ENCODE peak calls at places on chromosomes 16 and 17, in nine cellular contexts. One of them, this sample, is unnamed.

GRCh38 chr16:49924078-49924477 is 68.2 kb upstream of the ZNF423 start:
- DNase-seq in activated CD4-positive, alpha-beta T cell treated with anti-CD3 and anti-CD28 coated beads for 48 hours: no peak
- DNase-seq in adrenal gland: no peak
- DNase-seq in T-helper 1 cell: no peak
- DNase-seq in HTR-8/SVneo: no peak
- DNase-seq in Caki2: no peak
- DNase-seq in HuH-7: no peak
- DNase-seq in C1 segment of cervical spinal cord: no peak
- DNase-seq in NCI-H1105 treated with DMSO at 0.1 percent for 48 hours: no peak
- DNase-seq in this sample: no peak

GRCh38 chr17:80996422-80997305 is 5.0 kb downstream of the CHMP6 start:
- DNase-seq in NCI-H1105 treated with DMSO at 0.1 percent for 48 hours: no peak
- DNase-seq in adrenal gland: no peak
- DNase-seq in activated CD4-positive, alpha-beta T cell treated with anti-CD3 and anti-CD28 coated beads for 48 hours: no peak
- DNase-seq in HuH-7: no peak
- DNase-seq in T-helper 1 cell: no peak
- DNase-seq in C1 segment of cervical spinal cord: no peak
- DNase-seq in HTR-8/SVneo: no peak
- DNase-seq in Caki2: no peak
- DNase-seq in this sample: no peak

GRCh38 chr17:59366040-59366757 is 34.7 kb downstream of the YPEL2 start:
- DNase-seq in HuH-7: peak
- DNase-seq in T-helper 1 cell: no peak
- DNase-seq in C1 segment of cervical spinal cord: peak
- DNase-seq in adrenal gland: no peak
- DNase-seq in Caki2: no peak
- DNase-seq in HTR-8/SVneo: no peak
- DNase-seq in activated CD4-positive, alpha-beta T cell treated with anti-CD3 and anti-CD28 coated beads for 48 hours: no peak
- DNase-seq in NCI-H1105 treated with DMSO at 0.1 percent for 48 hours: peak
- DNase-seq in this sample: peak

GRCh38 chr16:28981517-28981916 is 3.3 kb upstream of the LAT start:
- DNase-seq in activated CD4-positive, alpha-beta T cell treated with anti-CD3 and anti-CD28 coated beads for 48 hours: peak
- DNase-seq in adrenal gland: no peak
- DNase-seq in HTR-8/SVneo: no peak
- DNase-seq in HuH-7: no peak
- DNase-seq in NCI-H1105 treated with DMSO at 0.1 percent for 48 hours: no peak
- DNase-seq in T-helper 1 cell: no peak
- DNase-seq in C1 segment of cervical spinal cord: no peak
- DNase-seq in Caki2: no peak
- DNase-seq in this sample: no peak

GRCh38 chr17:29133146-29133713 is 47.0 kb downstream of the MYO18A start:
- DNase-seq in HuH-7: no peak
- DNase-seq in activated CD4-positive, alpha-beta T cell treated with anti-CD3 and anti-CD28 coated beads for 48 hours: no peak
- DNase-seq in NCI-H1105 treated with DMSO at 0.1 percent for 48 hours: no peak
- DNase-seq in T-helper 1 cell: no peak
- DNase-seq in HTR-8/SVneo: peak
- DNase-seq in Caki2: peak
- DNase-seq in adrenal gland: peak
- DNase-seq in C1 segment of cervical spinal cord: no peak
- DNase-seq in this sample: no peak

GRCh38 chr16:65875362-65876199 is 490.9 kb upstream of the CDH5 start:
- DNase-seq in Caki2: no peak
- DNase-seq in adrenal gland: no peak
- DNase-seq in HTR-8/SVneo: no peak
- DNase-seq in NCI-H1105 treated with DMSO at 0.1 percent for 48 hours: no peak
- DNase-seq in C1 segment of cervical spinal cord: no peak
- DNase-seq in HuH-7: no peak
- DNase-seq in activated CD4-positive, alpha-beta T cell treated with anti-CD3 and anti-CD28 coated beads for 48 hours: no peak
- DNase-seq in T-helper 1 cell: no peak
- DNase-seq in this sample: no peak

GRCh38 chr17:70086468-70086867 is 11.4 kb downstream of the KCNJ16 start:
- DNase-seq in HTR-8/SVneo: no peak
- DNase-seq in NCI-H1105 treated with DMSO at 0.1 percent for 48 hours: no peak
- DNase-seq in Caki2: no peak
- DNase-seq in activated CD4-positive, alpha-beta T cell treated with anti-CD3 and anti-CD28 coated beads for 48 hours: no peak
- DNase-seq in HuH-7: no peak
- DNase-seq in adrenal gland: no peak
- DNase-seq in T-helper 1 cell: no peak
- DNase-seq in C1 segment of cervical spinal cord: no peak
- DNase-seq in this sample: no peak

GRCh38 chr16:56237451-56237930 is 46.2 kb downstream of the GNAO1 start:
- DNase-seq in activated CD4-positive, alpha-beta T cell treated with anti-CD3 and anti-CD28 coated beads for 48 hours: no peak
- DNase-seq in C1 segment of cervical spinal cord: no peak
- DNase-seq in Caki2: no peak
- DNase-seq in adrenal gland: no peak
- DNase-seq in NCI-H1105 treated with DMSO at 0.1 percent for 48 hours: no peak
- DNase-seq in HuH-7: no peak
- DNase-seq in T-helper 1 cell: no peak
- DNase-seq in HTR-8/SVneo: no peak
- DNase-seq in this sample: no peak

GRCh38 chr17:34579017-34579946 is at the start of gene TMEM132E:
- DNase-seq in C1 segment of cervical spinal cord: peak
- DNase-seq in adrenal gland: peak
- DNase-seq in Caki2: peak
- DNase-seq in HuH-7: no peak
- DNase-seq in HTR-8/SVneo: no peak
- DNase-seq in activated CD4-positive, alpha-beta T cell treated with anti-CD3 and anti-CD28 coated beads for 48 hours: peak
- DNase-seq in T-helper 1 cell: no peak
- DNase-seq in NCI-H1105 treated with DMSO at 0.1 percent for 48 hours: peak
- DNase-seq in this sample: no peak

GRCh38 chr16:18788828-18789514 is 1.2 kb downstream of the RPS15A start:
- DNase-seq in C1 segment of cervical spinal cord: peak
- DNase-seq in Caki2: no peak
- DNase-seq in HTR-8/SVneo: no peak
- DNase-seq in activated CD4-positive, alpha-beta T cell treated with anti-CD3 and anti-CD28 coated beads for 48 hours: no peak
- DNase-seq in NCI-H1105 treated with DMSO at 0.1 percent for 48 hours: no peak
- DNase-seq in adrenal gland: no peak
- DNase-seq in HuH-7: no peak
- DNase-seq in T-helper 1 cell: no peak
- DNase-seq in this sample: no peak

GRCh38 chr16:5851583-5851982 is 754.0 kb upstream of the EEF2KMT start:
- DNase-seq in HuH-7: no peak
- DNase-seq in adrenal gland: no peak
- DNase-seq in T-helper 1 cell: no peak
- DNase-seq in C1 segment of cervical spinal cord: no peak
- DNase-seq in activated CD4-positive, alpha-beta T cell treated with anti-CD3 and anti-CD28 coated beads for 48 hours: no peak
- DNase-seq in Caki2: peak
- DNase-seq in HTR-8/SVneo: no peak
- DNase-seq in NCI-H1105 treated with DMSO at 0.1 percent for 48 hours: no peak
- DNase-seq in this sample: no peak

GRCh38 chr17:57289613-57290012 is 33.3 kb downstream of the MSI2 start:
- DNase-seq in activated CD4-positive, alpha-beta T cell treated with anti-CD3 and anti-CD28 coated beads for 48 hours: no peak
- DNase-seq in Caki2: no peak
- DNase-seq in T-helper 1 cell: no peak
- DNase-seq in HTR-8/SVneo: no peak
- DNase-seq in NCI-H1105 treated with DMSO at 0.1 percent for 48 hours: no peak
- DNase-seq in adrenal gland: no peak
- DNase-seq in C1 segment of cervical spinal cord: peak
- DNase-seq in HuH-7: no peak
- DNase-seq in this sample: no peak

GRCh38 chr17:62807812-62808575 is at the start of gene MARCHF10:
- DNase-seq in activated CD4-positive, alpha-beta T cell treated with anti-CD3 and anti-CD28 coated beads for 48 hours: peak
- DNase-seq in T-helper 1 cell: peak
- DNase-seq in adrenal gland: peak
- DNase-seq in HuH-7: no peak
- DNase-seq in NCI-H1105 treated with DMSO at 0.1 percent for 48 hours: peak
- DNase-seq in Caki2: no peak
- DNase-seq in C1 segment of cervical spinal cord: no peak
- DNase-seq in HTR-8/SVneo: no peak
- DNase-seq in this sample: no peak

GRCh38 chr16:15601212-15601879 is 41.6 kb downstream of the MARF1 start:
- DNase-seq in HuH-7: no peak
- DNase-seq in C1 segment of cervical spinal cord: no peak
- DNase-seq in adrenal gland: no peak
- DNase-seq in NCI-H1105 treated with DMSO at 0.1 percent for 48 hours: no peak
- DNase-seq in Caki2: no peak
- DNase-seq in HTR-8/SVneo: no peak
- DNase-seq in activated CD4-positive, alpha-beta T cell treated with anti-CD3 and anti-CD28 coated beads for 48 hours: no peak
- DNase-seq in T-helper 1 cell: no peak
- DNase-seq in this sample: no peak

GRCh38 chr17:59423137-59423703 is 91.8 kb downstream of the YPEL2 start:
- DNase-seq in T-helper 1 cell: no peak
- DNase-seq in HTR-8/SVneo: peak
- DNase-seq in HuH-7: no peak
- DNase-seq in Caki2: peak
- DNase-seq in activated CD4-positive, alpha-beta T cell treated with anti-CD3 and anti-CD28 coated beads for 48 hours: no peak
- DNase-seq in NCI-H1105 treated with DMSO at 0.1 percent for 48 hours: no peak
- DNase-seq in adrenal gland: peak
- DNase-seq in C1 segment of cervical spinal cord: peak
- DNase-seq in this sample: no peak

GRCh38 chr17:27623578-27623977 is 7.4 kb upstream of the LGALS9 start:
- DNase-seq in HTR-8/SVneo: no peak
- DNase-seq in C1 segment of cervical spinal cord: no peak
- DNase-seq in adrenal gland: no peak
- DNase-seq in HuH-7: no peak
- DNase-seq in activated CD4-positive, alpha-beta T cell treated with anti-CD3 and anti-CD28 coated beads for 48 hours: no peak
- DNase-seq in NCI-H1105 treated with DMSO at 0.1 percent for 48 hours: no peak
- DNase-seq in Caki2: no peak
- DNase-seq in T-helper 1 cell: no peak
- DNase-seq in this sample: no peak

GRCh38 chr16:88924834-88925539 is 52.0 kb downstream of the CBFA2T3 start:
- DNase-seq in HTR-8/SVneo: peak
- DNase-seq in activated CD4-positive, alpha-beta T cell treated with anti-CD3 and anti-CD28 coated beads for 48 hours: peak
- DNase-seq in C1 segment of cervical spinal cord: peak
- DNase-seq in adrenal gland: peak
- DNase-seq in HuH-7: peak
- DNase-seq in Caki2: peak
- DNase-seq in NCI-H1105 treated with DMSO at 0.1 percent for 48 hours: no peak
- DNase-seq in T-helper 1 cell: no peak
- DNase-seq in this sample: peak

GRCh38 chr17:6608321-6608720 is 32.2 kb downstream of the KIAA0753 start:
- DNase-seq in HTR-8/SVneo: no peak
- DNase-seq in C1 segment of cervical spinal cord: no peak
- DNase-seq in NCI-H1105 treated with DMSO at 0.1 percent for 48 hours: no peak
- DNase-seq in activated CD4-positive, alpha-beta T cell treated with anti-CD3 and anti-CD28 coated beads for 48 hours: no peak
- DNase-seq in HuH-7: no peak
- DNase-seq in T-helper 1 cell: no peak
- DNase-seq in Caki2: peak
- DNase-seq in adrenal gland: no peak
- DNase-seq in this sample: no peak

GRCh38 chr17:30237296-30238002 is 2.0 kb upstream of the SLC6A4 start:
- DNase-seq in HuH-7: no peak
- DNase-seq in activated CD4-positive, alpha-beta T cell treated with anti-CD3 and anti-CD28 coated beads for 48 hours: no peak
- DNase-seq in NCI-H1105 treated with DMSO at 0.1 percent for 48 hours: no peak
- DNase-seq in T-helper 1 cell: no peak
- DNase-seq in HTR-8/SVneo: no peak
- DNase-seq in C1 segment of cervical spinal cord: no peak
- DNase-seq in Caki2: no peak
- DNase-seq in adrenal gland: peak
- DNase-seq in this sample: no peak

This sample was measured in SJSA1.